ENCODE peak calls at places on chromosomes 6 and 20, in five cellular contexts. M is thyroid gland, I is right atrium auricular region, R is aorta, Z is right lobe of liver. Q is an unnamed sample.

GRCh38 chr20:48599748-48600469 is 227.9 kb downstream of the PREX1 start:
- DNase-seq in M (no peak), I (no peak), R (peak; percentile 65), Z (no peak), Q (no peak)

GRCh38 chr20:19094959-19095541 is 117.4 kb upstream of the SLC24A3 start:
- DNase-seq in M (peak; percentile 2), I (no peak), R (no peak), Z (peak; percentile 23), Q (no peak)

GRCh38 chr6:5099537-5099936 is 14.4 kb downstream of the PPP1R3G start:
- DNase-seq in M (no peak), I (no peak), R (no peak), Z (no peak), Q (no peak)

GRCh38 chr6:71107935-71108420 is 151.1 kb upstream of the B3GAT2 start:
- DNase-seq in M (peak; percentile 52), I (no peak), R (no peak), Z (no peak), Q (no peak)

GRCh38 chr6:30640481-30640880 is 6.5 kb upstream of the C6orf136 start:
- DNase-seq in M (no peak), I (no peak), R (no peak), Z (no peak), Q (no peak)

GRCh38 chr20:57794600-57795346 is 85.0 kb upstream of the PMEPA1 start:
- DNase-seq in M (no peak), I (no peak), R (peak; percentile 47), Z (no peak), Q (no peak)

GRCh38 chr20:35838213-35838612 is 66.4 kb downstream of the PHF20 start:
- DNase-seq in M (no peak), I (no peak), R (no peak), Z (no peak), Q (no peak)

GRCh38 chr6:66226099-66226498 is 519.1 kb upstream of the EYS start:
- DNase-seq in M (no peak), I (no peak), R (no peak), Z (no peak), Q (no peak)

GRCh38 chr20:42401598-42401997 is 783.4 kb upstream of the CHD6 start:
- DNase-seq in M (no peak), I (no peak), R (no peak), Z (no peak), Q (no peak)

GRCh38 chr20:61413752-61414151 is 161.7 kb downstream of the CDH4 start:
- DNase-seq in M (no peak), I (no peak), R (no peak), Z (no peak), Q (no peak)

GRCh38 chr20:1720845-1721475 is 63.4 kb upstream of the SIRPG start:
- DNase-seq in M (no peak), I (no peak), R (no peak), Z (no peak), Q (no peak)

GRCh38 chr20:1722513-1723050 is 65.0 kb upstream of the SIRPG start:
- DNase-seq in M (no peak), I (no peak), R (no peak), Z (no peak), Q (no peak)

GRCh38 chr20:1721687-1722512 is 64.3 kb upstream of the SIRPG start:
- DNase-seq in M (no peak), I (no peak), R (no peak), Z (no peak), Q (no peak)

GRCh38 chr20:1720226-1720625 is 62.6 kb upstream of the SIRPG start:
- DNase-seq in M (no peak), I (no peak), R (no peak), Z (no peak), Q (no peak)

DNA sequence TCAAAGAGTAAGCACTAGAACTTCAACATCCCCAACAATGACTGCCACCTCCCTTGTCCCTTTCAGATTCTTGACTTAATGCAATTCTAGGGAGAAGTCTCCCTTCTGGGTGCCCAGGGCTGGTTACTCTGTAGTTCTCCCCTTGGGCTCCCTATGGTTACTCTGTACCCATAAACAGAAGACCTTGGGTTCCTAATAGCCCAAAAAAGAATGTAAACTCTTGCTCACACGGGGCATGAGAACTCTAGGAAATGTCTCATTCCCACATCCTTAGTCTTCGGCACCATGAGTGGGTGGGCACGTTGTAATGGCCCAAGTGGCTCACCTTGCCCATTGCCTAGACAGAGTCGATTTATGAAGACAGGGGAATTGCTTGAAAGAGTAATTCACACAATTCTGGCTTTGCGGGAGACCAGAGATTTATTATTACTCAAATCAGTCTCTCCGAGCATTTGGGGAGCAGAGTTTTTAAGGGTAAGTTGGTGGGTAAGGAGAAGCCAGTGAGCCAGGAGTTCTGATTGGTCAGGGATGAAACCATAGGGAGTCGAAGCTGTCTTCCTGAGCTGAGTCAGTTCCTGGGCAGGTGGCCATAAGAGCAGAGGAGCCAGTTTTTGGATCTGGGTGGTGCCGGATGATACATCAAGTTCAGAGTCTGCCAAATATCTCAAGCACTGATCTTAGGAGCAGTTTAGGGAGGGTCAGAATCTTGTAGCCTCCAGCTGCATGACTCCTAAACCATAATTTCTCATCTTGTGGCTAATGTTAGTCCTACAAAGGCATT is 61.2 kb upstream of the SIRPG start:
- DNase-seq in M (no peak), I (no peak), R (no peak), Z (no peak), Q (no peak)
- H3K4me3 ChIP-seq in M (no peak overlapping the region), I (no peak overlapping the region), R (no peak overlapping the region), Z (no peak overlapping the region), Q (no peak overlapping the region)

GRCh38 chr6:7232351-7232750 is 80.6 kb downstream of the SSR1 start:
- DNase-seq in M (peak; percentile 81), I (no peak), R (no peak), Z (no peak), Q (no peak)

GRCh38 chr6:7229376-7230326 is 83.3 kb downstream of the SSR1 start:
- DNase-seq in M (no peak), I (no peak), R (no peak), Z (no peak), Q (no peak)

GRCh38 chr6:7230327-7230691 is 82.7 kb downstream of the SSR1 start:
- DNase-seq in M (no peak), I (no peak), R (no peak), Z (no peak), Q (no peak)

GRCh38 chr6:7228662-7229375 is 84.2 kb downstream of the SSR1 start:
- DNase-seq in M (no peak), I (no peak), R (no peak), Z (no peak), Q (no peak)

GRCh38 chr6:7230956-7231713 is 81.9 kb downstream of the SSR1 start:
- DNase-seq in M (no peak), I (no peak), R (no peak), Z (no peak), Q (no peak)
- H3K36me3 ChIP-seq in M (peaks cover 54% of the 10 kb centered on the region), I (peaks cover 75% of the 10 kb centered on the region), R (peaks cover 7% of the 10 kb centered on the region), Z (no peaks in the 10 kb centered on the region), Q (peaks cover 36% of the 10 kb centered on the region)

DNA sequence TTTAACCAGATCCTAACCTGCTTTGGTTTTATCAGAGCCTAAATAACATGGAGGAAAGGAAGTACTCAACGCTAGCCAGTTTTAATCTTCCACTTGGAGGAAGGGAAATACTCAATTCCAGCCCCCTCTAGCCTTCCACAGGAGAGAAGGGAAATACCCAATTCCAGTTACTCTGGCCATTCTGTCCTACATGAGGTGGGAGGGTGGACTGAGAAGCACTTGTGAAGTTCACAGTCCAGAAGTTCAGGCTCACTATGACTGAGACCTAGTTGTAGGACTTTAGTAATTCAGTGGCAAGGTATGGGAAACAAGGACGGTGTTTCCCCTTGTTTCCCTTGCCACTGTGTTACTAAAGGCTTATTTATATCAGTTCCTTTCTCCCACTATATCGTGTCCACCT is 672.0 kb downstream of the RFPL4B start:
- DNase-seq in M (no peak), I (no peak), R (no peak), Z (no peak), Q (no peak)
- H3K27ac ChIP-seq in M (no peak overlapping the region), I (peak overlapping the region; percentile 47), R (peak overlapping the region; percentile 78), Z (no peak overlapping the region), Q (peak overlapping the region; percentile 12)

GRCh38 chr6:154249499-154250298 is 106.9 kb downstream of the IPCEF1 start:
- DNase-seq in M (no peak), I (no peak), R (no peak), Z (no peak), Q (no peak)

GRCh38 chr6:154245542-154245941 is 111.1 kb downstream of the IPCEF1 start:
- DNase-seq in M (no peak), I (no peak), R (no peak), Z (no peak), Q (no peak)

GRCh38 chr6:154243793-154244768 is 112.5 kb downstream of the IPCEF1 start:
- DNase-seq in M (peak; percentile 25), I (no peak), R (no peak), Z (no peak), Q (no peak)

GRCh38 chr6:154246723-154247118 is 109.9 kb downstream of the IPCEF1 start:
- DNase-seq in M (no peak), I (no peak), R (no peak), Z (no peak), Q (no peak)

GRCh38 chr6:154247119-154247814 is 109.3 kb downstream of the IPCEF1 start:
- DNase-seq in M (no peak), I (no peak), R (no peak), Z (no peak), Q (no peak)
- H3K4me3 ChIP-seq in M (no peak overlapping the region), I (no peak overlapping the region), R (no peak overlapping the region), Z (peak overlapping the region; percentile 31), Q (peak overlapping the region; percentile 28)

GRCh38 chr20:3911956-3912355 is 22.8 kb downstream of the PANK2 start:
- DNase-seq in M (no peak), I (peak; percentile 56), R (no peak), Z (no peak), Q (no peak)

GRCh38 chr20:3914446-3914845 is 25.3 kb downstream of the PANK2 start:
- DNase-seq in M (no peak), I (no peak), R (peak; percentile 22), Z (no peak), Q (no peak)

GRCh38 chr20:3909952-3910366 is 20.8 kb downstream of the PANK2 start:
- DNase-seq in M (no peak), I (no peak), R (no peak), Z (no peak), Q (no peak)

GRCh38 chr20:3908667-3909066 is 19.5 kb downstream of the PANK2 start:
- DNase-seq in M (peak; percentile 56), I (peak; percentile 57), R (peak; percentile 76), Z (no peak), Q (no peak)

GRCh38 chr20:3910868-3911267 is 21.7 kb downstream of the PANK2 start:
- DNase-seq in M (no peak), I (no peak), R (no peak), Z (no peak), Q (no peak)
- H3K36me3 ChIP-seq in M (peaks cover 32% of the 10 kb centered on the region), I (peaks cover 60% of the 10 kb centered on the region), R (peaks cover 2% of the 10 kb centered on the region), Z (peaks cover 4% of the 10 kb centered on the region), Q (peaks cover 84% of the 10 kb centered on the region)